ENCODE peak calls at places on chromosomes 12 and 14, in six cellular contexts. V, P, E, L, R and K are unnamed samples.

GRCh38 chr12:89476889-89477288 is 47.7 kb downstream of the GALNT4 start:
- DNase-seq in V (no peak), E (no peak), P (no peak), R (no peak), L (no peak), K (no peak)

GRCh38 chr12:89863968-89864367 is 155.3 kb upstream of the ATP2B1 start:
- DNase-seq in L (no peak), V (no peak), P (no peak), R (no peak), E (no peak), K (no peak)

GRCh38 chr14:20848316-20848954 is 42.8 kb upstream of the RNASE3 start:
- DNase-seq in R (peak; percentile 51), P (no peak), E (no peak), L (no peak), V (no peak), K (no peak)

GRCh38 chr12:5556033-5556614 is 124.2 kb downstream of the NTF3 start:
- DNase-seq in L (no peak), R (no peak), V (no peak), P (peak; percentile 18), E (no peak), K (peak; percentile 4)

GRCh38 chr14:75522919-75523318 is 650 bp downstream of the BATF start:
- DNase-seq in P (no peak), L (no peak), R (no peak), V (no peak), E (no peak), K (no peak)

GRCh38 chr12:109967383-109968031 is 28.7 kb downstream of the GIT2 start:
- DNase-seq in P (no peak), V (no peak), R (no peak), E (peak; percentile 68), L (no peak), K (no peak)

GRCh38 chr12:55708695-55709233 is 1.1 kb upstream of the ITGA7 start:
- DNase-seq in P (no peak), E (no peak), L (no peak), R (no peak), V (no peak), K (no peak)

GRCh38 chr12:39277416-39277815 is 165.5 kb downstream of the KIF21A start:
- DNase-seq in E (no peak), V (no peak), P (no peak), L (no peak), R (no peak), K (no peak)

GRCh38 chr12:132280436-132280835 is 49.0 kb downstream of the GALNT9 start:
- DNase-seq in E (no peak), P (no peak), R (no peak), V (no peak), L (no peak), K (no peak)

GRCh38 chr12:116266220-116266619 is 11.3 kb downstream of the MED13L start:
- DNase-seq in V (no peak), P (no peak), E (no peak), L (no peak), R (peak; percentile 42), K (no peak)